ENCODE peak calls at places on chromosomes 3 and 15, in four cellular contexts. W is HepG2, S is WTC11, R is K562. J is an unnamed sample.

GRCh38 chr3:145760036-145760435 is 400.9 kb downstream of the PLOD2 start:
- DNase-seq in W (no peak), R (no peak), S (no peak), J (no peak)

GRCh38 chr3:10376353-10376752 is 55.4 kb upstream of the SEC13 start:
- DNase-seq in R (no peak), S (no peak), W (no peak), J (no peak)

GRCh38 chr3:37779289-37780152 is 82.2 kb upstream of the CTDSPL start:
- DNase-seq in R (peak), W (peak), S (no peak), J (peak)

GRCh38 chr15:86284630-86285029 is 205.0 kb downstream of the AGBL1 start:
- DNase-seq in W (no peak), S (no peak), R (no peak), J (no peak)

GRCh38 chr15:55627730-55628368 is 39.7 kb upstream of the PYGO1 start:
- DNase-seq in W (peak), S (peak), R (no peak), J (peak)

GRCh38 chr3:145017959-145018358 is 1046.3 kb downstream of the DIPK2A start:
- DNase-seq in S (no peak), W (no peak), R (no peak), J (no peak)

GRCh38 chr3:4588410-4588809 is 95.3 kb downstream of the ITPR1 start:
- DNase-seq in W (no peak), R (no peak), S (no peak), J (no peak)

GRCh38 chr3:192916455-192917257 is 1.0 kb downstream of the MB21D2 start:
- DNase-seq in R (no peak), S (peak), W (peak), J (peak)

GRCh38 chr15:89490081-89490480 is 6.3 kb downstream of the RHCG start:
- DNase-seq in S (no peak), W (no peak), R (no peak), J (no peak)

GRCh38 chr15:65077981-65078352 is 1.4 kb downstream of the KBTBD13 start:
- DNase-seq in S (peak), W (no peak), R (no peak), J (peak)

GRCh38 chr15:56124391-56124790 is 119.3 kb downstream of the RFX7 start:
- DNase-seq in R (no peak), W (no peak), S (no peak), J (no peak)

GRCh38 chr15:33988384-33988783 is 20.1 kb downstream of the CHRM5 start:
- DNase-seq in S (no peak), W (peak), R (no peak), J (no peak)

GRCh38 chr15:42079401-42079908 is 14.9 kb downstream of the PLA2G4D start:
- DNase-seq in S (no peak), R (peak), W (no peak), J (no peak)

GRCh38 chr15:56491110-56491722 is 26.3 kb upstream of the MNS1 start:
- DNase-seq in R (peak), W (peak), S (peak), J (peak)

GRCh38 chr15:79091204-79091867 is 756 bp upstream of the RASGRF1 start:
- DNase-seq in R (no peak), W (no peak), S (peak), J (peak)

GRCh38 chr15:48560321-48561051 is 85.0 kb downstream of the FBN1 start:
- DNase-seq in S (no peak), R (no peak), W (no peak), J (no peak)

GRCh38 chr3:24952388-24952787 is 457.7 kb upstream of the THRB start:
- DNase-seq in W (no peak), S (peak), R (no peak), J (no peak)

GRCh38 chr3:103085465-103085864 is 650.6 kb downstream of the ZPLD1 start:
- DNase-seq in R (no peak), W (peak), S (no peak), J (no peak)

GRCh38 chr15:72231847-72232461 is 964 bp upstream of the PKM start:
- DNase-seq in R (peak), S (no peak), W (peak), J (peak)

GRCh38 chr15:71443538-71443937 is 328.3 kb downstream of the THSD4 start:
- DNase-seq in W (peak), S (peak), R (peak), J (peak)

GRCh38 chr3:70871909-70872656 is 559.6 kb upstream of the MDFIC2 start:
- DNase-seq in W (no peak), S (no peak), R (no peak), J (no peak)

GRCh38 chr15:89332446-89332845 is 2.2 kb downstream of the POLG start:
- DNase-seq in W (peak), S (peak), R (peak), J (peak)

GRCh38 chr15:79635897-79636596 is 203.9 kb downstream of the MINAR1 start:
- DNase-seq in S (no peak), R (no peak), W (no peak), J (no peak)

GRCh38 chr3:67459796-67460195 is 194.6 kb downstream of the SUCLG2 start:
- DNase-seq in S (no peak), W (no peak), R (no peak), J (no peak)

GRCh38 chr3:50192689-50193141 is 1.3 kb downstream of the GNAT1 start:
- DNase-seq in R (peak), S (peak), W (peak), J (peak)

GRCh38 chr3:142124243-142124642 is 25.1 kb downstream of the TFDP2 start:
- DNase-seq in R (no peak), S (no peak), W (no peak), J (no peak)

GRCh38 chr3:156776871-156777270 is 49.3 kb upstream of the LEKR1 start:
- DNase-seq in W (no peak), S (no peak), R (no peak), J (no peak)

GRCh38 chr3:124986153-124987143 is 51.9 kb upstream of the MUC13 start:
- DNase-seq in R (peak), S (peak), W (no peak), J (peak)

GRCh38 chr3:414063-414462 is 217.5 kb downstream of the CHL1 start:
- DNase-seq in S (no peak), R (peak), W (no peak), J (peak)

GRCh38 chr3:159821737-159822136 is 166.9 kb upstream of the IL12A start:
- DNase-seq in S (no peak), W (no peak), R (no peak), J (no peak)

GRCh38 chr15:26773485-26773877 is 615 bp upstream of the GABRB3 start:
- DNase-seq in W (no peak), R (no peak), S (peak), J (peak)

GRCh38 chr15:62809106-62809967 is 233.2 kb upstream of the TPM1 start:
- DNase-seq in R (no peak), S (no peak), W (peak), J (no peak)

GRCh38 chr3:194243172-194243861 is 107.4 kb downstream of the HES1 start:
- DNase-seq in R (no peak), S (no peak), W (no peak), J (no peak)

GRCh38 chr3:125057186-125057850 is 1.5 kb upstream of the HEG1 start:
- DNase-seq in S (no peak), W (no peak), R (no peak), J (no peak)

GRCh38 chr3:47603332-47603731 is 24.7 kb upstream of the CSPG5 start:
- DNase-seq in W (no peak), R (no peak), S (no peak), J (no peak)

DNA sequence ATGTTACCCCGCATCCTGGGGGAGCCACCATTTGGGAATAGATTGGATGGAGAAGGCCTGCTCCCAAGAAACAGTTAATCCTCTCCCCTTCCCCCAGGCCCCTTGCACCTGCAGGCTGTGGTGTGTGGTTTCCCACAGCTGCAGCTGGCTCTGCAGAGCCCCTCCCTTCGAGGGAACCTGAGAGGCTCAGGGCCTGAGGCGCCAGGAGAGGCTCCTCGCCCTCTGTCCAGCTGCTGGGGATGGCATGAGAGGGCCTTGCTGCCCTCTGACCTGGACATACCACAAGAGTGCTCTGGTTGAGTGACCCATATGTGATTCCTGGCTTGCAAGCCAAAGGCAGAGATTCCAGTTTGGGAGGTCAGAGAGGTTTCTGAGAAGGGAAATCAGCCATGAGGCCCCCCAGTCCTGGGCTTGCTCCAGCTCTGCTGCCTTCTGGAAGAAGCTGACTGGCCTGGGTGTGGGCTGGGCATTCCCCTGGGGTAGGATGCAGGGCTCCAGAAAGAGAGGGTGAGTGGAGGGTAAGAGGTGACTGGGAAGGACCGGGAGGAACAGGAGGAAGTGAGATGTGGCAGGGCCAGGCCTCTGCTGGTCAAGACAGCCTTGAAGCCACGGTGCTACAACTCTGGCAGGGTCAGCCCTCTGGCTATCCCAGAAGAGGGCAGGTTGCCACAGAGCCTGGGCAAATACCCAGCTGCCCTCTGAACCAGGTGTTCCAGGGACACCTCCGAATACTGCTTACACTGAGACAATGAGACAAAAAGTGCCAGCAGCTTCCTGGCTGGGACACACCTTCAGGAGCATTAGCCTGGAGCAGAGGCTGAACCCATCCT is 16.0 kb upstream of the SRP14 start:
- DNase-seq in S (no peak), W (no peak), R (no peak), J (no peak)
- TF ChIP-seq NR3C1 in S (no peak), W (no peak), R (no peak), J (no peak)

DNA sequence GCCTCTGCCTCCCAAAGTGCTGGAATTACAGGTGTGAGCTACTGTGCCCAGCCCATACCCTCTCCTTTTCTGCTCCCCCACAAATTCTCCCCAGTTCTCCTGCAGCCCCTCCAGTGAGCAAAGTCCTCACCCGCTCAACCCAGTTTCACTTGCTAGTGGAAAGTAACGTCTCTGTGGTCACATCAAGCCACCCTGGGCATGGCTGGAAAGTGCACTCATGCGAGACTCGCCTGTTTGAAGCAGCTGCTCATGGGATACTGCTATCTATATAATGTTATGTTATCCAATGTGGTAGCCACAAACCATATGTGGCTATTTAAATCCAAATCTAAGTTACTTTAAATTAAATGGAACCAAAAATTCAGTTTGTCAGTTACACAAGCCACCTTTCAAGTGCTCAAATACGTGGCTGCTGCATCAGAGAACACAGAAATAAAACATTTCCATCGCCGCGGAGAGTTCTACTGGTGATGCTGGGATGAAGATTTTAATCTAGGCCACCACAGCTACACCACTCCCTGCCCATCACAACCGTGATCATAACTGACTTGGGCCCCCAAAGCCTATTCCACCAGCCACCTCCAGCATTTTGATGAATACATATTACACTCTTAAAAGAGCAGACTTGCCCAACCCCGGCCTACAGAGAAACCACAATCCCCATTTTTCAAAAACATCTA is 119.4 kb downstream of the LIPC start:
- DNase-seq in S (no peak), R (no peak), W (no peak), J (no peak)
- TF ChIP-seq NR3C1 in S (no peak), R (no peak), W (no peak), J (no peak)

DNA sequence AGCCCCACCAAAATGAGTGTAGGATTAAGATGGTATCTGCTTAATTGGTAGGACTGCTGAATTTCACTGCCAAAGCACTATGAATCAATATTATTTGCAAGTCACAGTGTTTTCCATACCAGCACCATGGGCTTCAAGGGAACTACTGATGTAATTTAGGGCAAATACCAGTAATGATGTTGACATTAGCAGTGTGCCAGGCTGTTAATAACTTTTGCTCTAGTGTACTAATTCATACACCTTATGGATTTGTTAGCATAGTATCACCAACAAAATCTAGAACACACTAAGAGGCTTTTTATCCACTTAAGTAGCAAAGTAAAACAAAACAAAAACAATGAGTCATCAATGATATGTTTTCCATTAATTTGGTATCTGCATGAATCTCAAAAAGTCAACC is 888.2 kb downstream of the CADM2 start:
- DNase-seq in R (no peak), S (no peak), W (no peak), J (no peak)
- TF ChIP-seq NR3C1 in R (no peak), S (no peak), W (no peak), J (no peak)

GRCh38 chr3:45555666-45556065 is 38.9 kb upstream of the LIMD1 start:
- DNase-seq in R (no peak), W (no peak), S (no peak), J (no peak)
- TF ChIP-seq NR3C1 in R (no peak), W (no peak), S (no peak), J (no peak)

GRCh38 chr3:72584262-72584661 is 264.0 kb downstream of the SHQ1 start:
- DNase-seq in R (no peak), S (no peak), W (no peak), J (no peak)
- TF ChIP-seq NR3C1 in R (no peak), S (no peak), W (no peak), J (no peak)

GRCh38 chr15:58222698-58223097 is 84.5 kb downstream of the AQP9 start:
- DNase-seq in W (no peak), R (peak), S (no peak), J (no peak)
- TF ChIP-seq NR3C1 in W (no peak), R (no peak), S (no peak), J (no peak)

DNA sequence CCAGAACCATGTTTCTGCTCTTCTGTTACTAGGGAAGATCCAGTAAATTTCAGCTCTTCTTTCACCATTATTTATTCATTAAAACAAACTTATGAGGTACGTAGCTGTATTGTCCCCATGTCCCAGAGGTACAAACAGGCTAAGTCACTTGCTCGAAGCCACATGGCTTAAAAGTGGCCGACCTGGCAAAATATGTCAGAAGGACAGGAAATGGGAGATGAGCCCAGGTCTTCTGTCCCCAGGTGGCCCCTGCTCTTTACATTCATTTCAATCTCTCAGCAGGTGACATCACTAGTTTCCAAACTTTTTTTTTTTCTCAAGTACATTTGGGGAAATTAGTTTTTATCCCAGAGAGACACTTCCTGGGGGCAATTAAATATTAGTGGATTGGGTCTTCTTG is 34.1 kb upstream of the LPP start:
- DNase-seq in W (no peak), R (no peak), S (no peak), J (no peak)
- TF ChIP-seq NR3C1 in W (no peak), R (no peak), S (no peak), J (no peak)

GRCh38 chr3:183252108-183252782 is 808 bp upstream of the B3GNT5 start:
- DNase-seq in W (no peak), R (no peak), S (no peak), J (no peak)

GRCh38 chr3:183254816-183255730 is 2.0 kb downstream of the B3GNT5 start:
- DNase-seq in R (peak), W (no peak), S (no peak), J (no peak)

GRCh38 chr3:183253961-183254815 is 1.1 kb downstream of the B3GNT5 start:
- DNase-seq in S (peak), W (no peak), R (peak), J (peak)

GRCh38 chr3:183252973-183253363 is at the start of gene B3GNT5:
- DNase-seq in W (no peak), R (peak), S (peak), J (no peak)

GRCh38 chr3:183253364-183253960 is 409 bp downstream of the B3GNT5 start:
- DNase-seq in S (peak), W (no peak), R (peak), J (peak)
- TF ChIP-seq NR3C1 in S (no peak), W (no peak), R (no peak), J (no peak)